ENCODE peak calls at places on chromosomes 12 and 14, in nine cellular contexts. One of them, this sample, is unnamed.

GRCh38 chr14:33555710-33556350 is 395.0 kb downstream of the EGLN3 start:
- DNase-seq in neural progenitor cell: no peak
- DNase-seq in lower lobe of right lung: no peak
- DNase-seq in heart left ventricle: no peak
- DNase-seq in Panc1: no peak
- DNase-seq in kidney: no peak
- DNase-seq in cardiac muscle cell: no peak
- DNase-seq in NT2/D1: no peak
- DNase-seq in PC-3: no peak
- DNase-seq in this sample: no peak

GRCh38 chr14:89723930-89724915 is 230.3 kb downstream of the EFCAB11 start:
- DNase-seq in cardiac muscle cell: no peak
- DNase-seq in heart left ventricle: no peak
- DNase-seq in Panc1: no peak
- DNase-seq in neural progenitor cell: no peak
- DNase-seq in lower lobe of right lung: no peak
- DNase-seq in PC-3: no peak
- DNase-seq in kidney: no peak
- DNase-seq in NT2/D1: no peak
- DNase-seq in this sample: no peak

GRCh38 chr12:31724597-31724996 is 4.2 kb downstream of the AMN1 start:
- DNase-seq in cardiac muscle cell: no peak
- DNase-seq in PC-3: no peak
- DNase-seq in neural progenitor cell: peak; percentile 24
- DNase-seq in NT2/D1: no peak
- DNase-seq in heart left ventricle: no peak
- DNase-seq in lower lobe of right lung: no peak
- DNase-seq in kidney: no peak
- DNase-seq in Panc1: no peak
- DNase-seq in this sample: no peak

GRCh38 chr12:39178837-39179236 is 264.1 kb downstream of the KIF21A start:
- DNase-seq in lower lobe of right lung: no peak
- DNase-seq in cardiac muscle cell: no peak
- DNase-seq in Panc1: no peak
- DNase-seq in neural progenitor cell: no peak
- DNase-seq in PC-3: peak; percentile 84
- DNase-seq in kidney: no peak
- DNase-seq in NT2/D1: no peak
- DNase-seq in heart left ventricle: no peak
- DNase-seq in this sample: no peak

GRCh38 chr12:121128908-121129704 is 3.6 kb upstream of the P2RX7 start:
- DNase-seq in heart left ventricle: peak; percentile 84
- DNase-seq in cardiac muscle cell: no peak
- DNase-seq in neural progenitor cell: no peak
- DNase-seq in lower lobe of right lung: peak; percentile 89
- DNase-seq in Panc1: no peak
- DNase-seq in NT2/D1: no peak
- DNase-seq in kidney: peak; percentile 90
- DNase-seq in PC-3: no peak
- DNase-seq in this sample: peak; percentile 57

GRCh38 chr12:104546575-104546974 is 89.8 kb downstream of the CHST11 start:
- DNase-seq in PC-3: no peak
- DNase-seq in neural progenitor cell: no peak
- DNase-seq in kidney: no peak
- DNase-seq in lower lobe of right lung: peak; percentile 58
- DNase-seq in cardiac muscle cell: no peak
- DNase-seq in heart left ventricle: no peak
- DNase-seq in NT2/D1: no peak
- DNase-seq in Panc1: no peak
- DNase-seq in this sample: no peak

GRCh38 chr12:1827806-1828805 is 7.7 kb downstream of the LRTM2 start:
- DNase-seq in neural progenitor cell: no peak
- DNase-seq in NT2/D1: no peak
- DNase-seq in PC-3: no peak
- DNase-seq in cardiac muscle cell: no peak
- DNase-seq in kidney: peak; percentile 67
- DNase-seq in Panc1: no peak
- DNase-seq in lower lobe of right lung: peak; percentile 37
- DNase-seq in heart left ventricle: no peak
- DNase-seq in this sample: no peak

GRCh38 chr12:94638521-94638920 is 11.8 kb downstream of the TMCC3 start:
- DNase-seq in neural progenitor cell: no peak
- DNase-seq in kidney: no peak
- DNase-seq in lower lobe of right lung: no peak
- DNase-seq in NT2/D1: no peak
- DNase-seq in cardiac muscle cell: no peak
- DNase-seq in heart left ventricle: no peak
- DNase-seq in Panc1: no peak
- DNase-seq in PC-3: no peak
- DNase-seq in this sample: no peak

GRCh38 chr14:86196476-86196875 is 666.5 kb downstream of the FLRT2 start:
- DNase-seq in PC-3: no peak
- DNase-seq in NT2/D1: no peak
- DNase-seq in cardiac muscle cell: no peak
- DNase-seq in kidney: no peak
- DNase-seq in lower lobe of right lung: no peak
- DNase-seq in heart left ventricle: no peak
- DNase-seq in Panc1: no peak
- DNase-seq in neural progenitor cell: no peak
- DNase-seq in this sample: no peak

GRCh38 chr12:8692573-8692972 is 5.2 kb upstream of the RIMKLB start:
- DNase-seq in Panc1: no peak
- DNase-seq in cardiac muscle cell: peak; percentile 63
- DNase-seq in neural progenitor cell: peak; percentile 80
- DNase-seq in kidney: no peak
- DNase-seq in NT2/D1: peak; percentile 98
- DNase-seq in PC-3: no peak
- DNase-seq in lower lobe of right lung: no peak
- DNase-seq in heart left ventricle: peak; percentile 54
- DNase-seq in this sample: no peak

GRCh38 chr12:56601503-56601902 is 28.6 kb downstream of the BAZ2A start:
- DNase-seq in cardiac muscle cell: peak; percentile 35
- DNase-seq in neural progenitor cell: no peak
- DNase-seq in PC-3: peak; percentile 15
- DNase-seq in NT2/D1: no peak
- DNase-seq in heart left ventricle: peak; percentile 23
- DNase-seq in Panc1: no peak
- DNase-seq in kidney: no peak
- DNase-seq in lower lobe of right lung: no peak
- DNase-seq in this sample: no peak

GRCh38 chr14:75877292-75877691 is 104.5 kb downstream of the TGFB3 start:
- DNase-seq in PC-3: peak; percentile 82
- DNase-seq in NT2/D1: no peak
- DNase-seq in lower lobe of right lung: no peak
- DNase-seq in cardiac muscle cell: no peak
- DNase-seq in neural progenitor cell: no peak
- DNase-seq in heart left ventricle: peak; percentile 56
- DNase-seq in kidney: no peak
- DNase-seq in Panc1: no peak
- DNase-seq in this sample: no peak

GRCh38 chr14:85159726-85160125 is 370.2 kb upstream of the FLRT2 start:
- DNase-seq in Panc1: no peak
- DNase-seq in kidney: no peak
- DNase-seq in neural progenitor cell: no peak
- DNase-seq in NT2/D1: no peak
- DNase-seq in PC-3: no peak
- DNase-seq in cardiac muscle cell: no peak
- DNase-seq in heart left ventricle: no peak
- DNase-seq in lower lobe of right lung: no peak
- DNase-seq in this sample: no peak

DNA sequence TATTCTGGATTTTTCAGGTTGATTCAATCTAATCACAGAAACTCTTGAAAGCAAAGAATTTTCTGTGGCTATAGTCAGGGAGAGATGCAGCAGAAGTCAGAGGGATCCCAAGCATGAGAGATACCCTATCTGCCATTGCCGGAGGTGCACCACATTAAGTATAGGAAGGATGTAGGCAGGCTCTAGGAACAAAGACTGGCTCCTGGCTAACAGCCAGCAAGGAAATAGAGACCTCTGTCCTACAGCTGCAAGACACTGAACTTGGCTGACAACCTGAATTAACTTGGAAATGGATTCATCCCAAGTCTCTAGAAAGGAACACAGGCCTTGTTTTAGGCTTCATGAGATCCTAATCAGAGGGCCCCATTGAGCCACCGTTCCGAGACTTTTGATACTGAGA is 364.9 kb upstream of the FLRT2 start:
- DNase-seq in NT2/D1: no peak
- DNase-seq in kidney: no peak
- DNase-seq in heart left ventricle: peak; percentile 32
- DNase-seq in PC-3: peak; percentile 5
- DNase-seq in cardiac muscle cell: no peak
- DNase-seq in neural progenitor cell: no peak
- DNase-seq in Panc1: no peak
- DNase-seq in lower lobe of right lung: no peak
- DNase-seq in this sample: no peak
- H3K9me3 ChIP-seq in NT2/D1: no peaks in the 10 kb centered on the region
- H3K9me3 ChIP-seq in kidney: peaks cover 6% of the 10 kb centered on the region
- H3K9me3 ChIP-seq in heart left ventricle: peaks cover 12% of the 10 kb centered on the region
- H3K9me3 ChIP-seq in PC-3: peaks cover 5% of the 10 kb centered on the region
- H3K9me3 ChIP-seq in cardiac muscle cell: no peaks in the 10 kb centered on the region
- H3K9me3 ChIP-seq in neural progenitor cell: no peaks in the 10 kb centered on the region
- H3K9me3 ChIP-seq in Panc1: no peaks in the 10 kb centered on the region
- H3K9me3 ChIP-seq in lower lobe of right lung: no peaks in the 10 kb centered on the region
- H3K9me3 ChIP-seq in this sample: no peaks in the 10 kb centered on the region

GRCh38 chr14:105894125-105894977 is 368.0 kb downstream of the TMEM121 start:
- DNase-seq in neural progenitor cell: no peak
- DNase-seq in NT2/D1: no peak
- DNase-seq in lower lobe of right lung: peak; percentile 21
- DNase-seq in Panc1: no peak
- DNase-seq in PC-3: no peak
- DNase-seq in cardiac muscle cell: no peak
- DNase-seq in heart left ventricle: peak; percentile 7
- DNase-seq in kidney: peak; percentile 47
- DNase-seq in this sample: peak; percentile 1

GRCh38 chr14:105889666-105890473 is 363.5 kb downstream of the TMEM121 start:
- DNase-seq in heart left ventricle: peak; percentile 10
- DNase-seq in lower lobe of right lung: peak; percentile 24
- DNase-seq in neural progenitor cell: no peak
- DNase-seq in Panc1: no peak
- DNase-seq in kidney: peak; percentile 28
- DNase-seq in NT2/D1: no peak
- DNase-seq in PC-3: no peak
- DNase-seq in cardiac muscle cell: no peak
- DNase-seq in this sample: peak; percentile 7

GRCh38 chr14:105890474-105891220 is 364.3 kb downstream of the TMEM121 start:
- DNase-seq in lower lobe of right lung: peak; percentile 34
- DNase-seq in NT2/D1: no peak
- DNase-seq in kidney: peak; percentile 55
- DNase-seq in Panc1: no peak
- DNase-seq in neural progenitor cell: no peak
- DNase-seq in PC-3: no peak
- DNase-seq in cardiac muscle cell: no peak
- DNase-seq in heart left ventricle: peak; percentile 11
- DNase-seq in this sample: no peak

GRCh38 chr14:105891221-105891602 is 364.8 kb downstream of the TMEM121 start:
- DNase-seq in heart left ventricle: peak; percentile 11
- DNase-seq in cardiac muscle cell: no peak
- DNase-seq in NT2/D1: no peak
- DNase-seq in Panc1: no peak
- DNase-seq in PC-3: no peak
- DNase-seq in kidney: peak; percentile 46
- DNase-seq in neural progenitor cell: no peak
- DNase-seq in lower lobe of right lung: peak; percentile 26
- DNase-seq in this sample: peak; percentile 4

DNA sequence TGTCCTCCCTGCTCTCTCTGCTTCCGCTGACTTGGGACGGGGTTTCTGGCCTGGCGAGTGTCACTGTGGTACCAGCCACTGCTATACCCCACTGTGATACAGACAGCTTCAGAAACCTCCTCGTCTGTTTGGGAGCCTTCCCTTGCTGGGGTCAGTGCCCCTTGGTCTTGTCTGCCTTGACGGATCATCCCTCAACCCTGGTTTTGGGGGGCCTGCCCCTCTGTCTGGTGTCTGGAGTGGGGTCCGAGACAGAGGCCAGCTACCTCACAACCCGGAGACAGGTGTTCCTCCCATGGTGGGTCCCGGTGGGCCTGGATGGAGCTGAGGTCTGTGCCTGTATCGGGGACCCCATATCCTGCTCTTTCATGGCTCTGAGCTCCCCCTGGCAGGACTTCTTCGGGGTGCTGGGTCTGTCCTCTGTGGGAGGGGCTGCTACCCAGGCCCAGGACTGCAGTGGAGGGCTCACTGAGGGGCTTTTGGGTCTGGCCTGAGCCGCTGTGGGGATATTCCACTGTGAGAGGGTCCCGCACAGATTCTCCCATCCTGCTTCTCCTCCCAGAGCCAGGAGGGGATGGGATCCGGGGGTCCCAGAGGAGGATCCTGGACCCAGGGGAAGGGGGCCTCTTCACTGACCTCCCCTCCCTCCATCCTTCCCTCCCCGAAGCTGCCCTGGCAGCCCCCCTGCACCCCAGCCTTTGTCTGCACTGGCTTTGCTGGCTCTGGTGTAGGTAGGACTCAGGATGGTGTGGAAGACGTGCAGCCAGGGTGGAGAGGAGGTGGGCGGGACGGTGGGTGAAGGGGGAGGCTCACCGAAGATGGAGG is 365.5 kb downstream of the TMEM121 start:
- DNase-seq in NT2/D1: no peak
- DNase-seq in heart left ventricle: peak; percentile 13
- DNase-seq in cardiac muscle cell: no peak
- DNase-seq in neural progenitor cell: no peak
- DNase-seq in kidney: peak; percentile 58
- DNase-seq in lower lobe of right lung: peak; percentile 28
- DNase-seq in PC-3: no peak
- DNase-seq in Panc1: no peak
- DNase-seq in this sample: peak; percentile 1
- H3K9me3 ChIP-seq in NT2/D1: no peaks in the 10 kb centered on the region
- H3K9me3 ChIP-seq in heart left ventricle: no peaks in the 10 kb centered on the region
- H3K9me3 ChIP-seq in cardiac muscle cell: no peaks in the 10 kb centered on the region
- H3K9me3 ChIP-seq in neural progenitor cell: no peaks in the 10 kb centered on the region
- H3K9me3 ChIP-seq in kidney: no peaks in the 10 kb centered on the region
- H3K9me3 ChIP-seq in lower lobe of right lung: no peaks in the 10 kb centered on the region
- H3K9me3 ChIP-seq in PC-3: no peaks in the 10 kb centered on the region
- H3K9me3 ChIP-seq in Panc1: no peaks in the 10 kb centered on the region
- H3K9me3 ChIP-seq in this sample: no peaks in the 10 kb centered on the region

DNA sequence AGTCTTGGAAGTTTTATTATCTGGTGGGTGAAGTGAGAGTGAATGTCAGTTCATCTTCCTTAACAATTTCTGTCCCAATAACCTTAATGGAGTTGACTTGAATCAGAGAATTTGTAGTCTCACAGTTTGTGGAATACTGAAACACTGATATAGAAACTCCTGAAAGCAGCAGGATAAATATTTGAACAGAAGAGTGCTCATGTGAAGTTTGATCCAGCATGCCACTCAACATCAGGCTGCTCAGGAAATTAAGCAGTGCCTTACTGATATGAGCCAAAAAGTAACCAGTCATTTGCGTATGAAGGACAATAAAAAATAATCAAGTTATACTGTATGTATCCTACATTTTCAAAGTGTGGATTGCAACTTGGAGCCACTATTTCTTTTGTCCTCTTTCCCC is 15.7 kb downstream of the MUCL1 start:
- DNase-seq in PC-3: no peak
- DNase-seq in NT2/D1: no peak
- DNase-seq in kidney: no peak
- DNase-seq in cardiac muscle cell: no peak
- DNase-seq in neural progenitor cell: no peak
- DNase-seq in heart left ventricle: no peak
- DNase-seq in Panc1: no peak
- DNase-seq in lower lobe of right lung: no peak
- DNase-seq in this sample: no peak
- H3K9me3 ChIP-seq in PC-3: no peaks in the 10 kb centered on the region
- H3K9me3 ChIP-seq in NT2/D1: no peaks in the 10 kb centered on the region
- H3K9me3 ChIP-seq in kidney: no peaks in the 10 kb centered on the region
- H3K9me3 ChIP-seq in cardiac muscle cell: no peaks in the 10 kb centered on the region
- H3K9me3 ChIP-seq in neural progenitor cell: no peaks in the 10 kb centered on the region
- H3K9me3 ChIP-seq in heart left ventricle: no peaks in the 10 kb centered on the region
- H3K9me3 ChIP-seq in Panc1: no peaks in the 10 kb centered on the region
- H3K9me3 ChIP-seq in lower lobe of right lung: no peaks in the 10 kb centered on the region
- H3K9me3 ChIP-seq in this sample: no peaks in the 10 kb centered on the region

GRCh38 chr12:75970310-75970709 is 61.3 kb downstream of the PHLDA1 start:
- DNase-seq in Panc1: no peak
- DNase-seq in neural progenitor cell: no peak
- DNase-seq in heart left ventricle: no peak
- DNase-seq in cardiac muscle cell: no peak
- DNase-seq in NT2/D1: no peak
- DNase-seq in kidney: no peak
- DNase-seq in lower lobe of right lung: no peak
- DNase-seq in PC-3: no peak
- DNase-seq in this sample: no peak
- H3K9me3 ChIP-seq in Panc1: peaks cover 19% of the 10 kb centered on the region
- H3K9me3 ChIP-seq in neural progenitor cell: no peaks in the 10 kb centered on the region
- H3K9me3 ChIP-seq in heart left ventricle: no peaks in the 10 kb centered on the region
- H3K9me3 ChIP-seq in cardiac muscle cell: no peaks in the 10 kb centered on the region
- H3K9me3 ChIP-seq in NT2/D1: no peaks in the 10 kb centered on the region
- H3K9me3 ChIP-seq in kidney: no peaks in the 10 kb centered on the region
- H3K9me3 ChIP-seq in lower lobe of right lung: no peaks in the 10 kb centered on the region
- H3K9me3 ChIP-seq in PC-3: no peaks in the 10 kb centered on the region
- H3K9me3 ChIP-seq in this sample: no peaks in the 10 kb centered on the region